ENCODE peak calls at places on chromosomes 2 and 18, in six cellular contexts. F, Z, P, Q, G and T are unnamed samples.

GRCh38 chr18:55007582-55007981 is 48.3 kb upstream of the CCDC68 start:
- DNase-seq in Q (no peak), Z (no peak), P (no peak), G (no peak), F (no peak), T (no peak)

GRCh38 chr18:52920665-52921064 is 580.7 kb downstream of the DCC start:
- DNase-seq in Q (no peak), F (no peak), Z (no peak), G (no peak), P (no peak), T (no peak)

GRCh38 chr2:42196403-42197267 is 27.5 kb downstream of the EML4 start:
- DNase-seq in P (no peak), F (no peak), G (peak; percentile 63), Z (no peak), Q (peak; percentile 10), T (no peak)

GRCh38 chr18:21978546-21979170 is 190.7 kb upstream of the GATA6 start:
- DNase-seq in F (no peak), Z (no peak), Q (no peak), G (no peak), P (no peak), T (no peak)

GRCh38 chr2:3656762-3657691 is 973 bp upstream of the ALLC start:
- DNase-seq in Z (no peak), F (no peak), P (no peak), G (no peak), Q (no peak), T (no peak)

GRCh38 chr18:59140287-59140885 is 702 bp downstream of the SEC11C start:
- DNase-seq in Q (peak; percentile 23), P (no peak), Z (no peak), F (peak; percentile 4), G (peak; percentile 43), T (no peak)

GRCh38 chr2:102423368-102423767 is 408 bp downstream of the IL18RAP start:
- DNase-seq in Z (no peak), P (no peak), F (no peak), Q (no peak), G (no peak), T (no peak)

GRCh38 chr2:202529389-202529788 is 105.4 kb upstream of the FAM117B start:
- DNase-seq in G (peak; percentile 63), F (no peak), Q (peak; percentile 5), P (peak; percentile 23), Z (no peak), T (no peak)

GRCh38 chr2:158741631-158742030 is 53.5 kb upstream of the DAPL1 start:
- DNase-seq in Z (no peak), Q (no peak), G (no peak), P (no peak), F (no peak), T (no peak)

GRCh38 chr2:62363166-62363565 is 142.8 kb downstream of the TMEM17 start:
- DNase-seq in P (no peak), Z (no peak), F (no peak), G (no peak), Q (no peak), T (no peak)

GRCh38 chr2:200159366-200159720 is 147.2 kb upstream of the SPATS2L start:
- DNase-seq in F (no peak), G (no peak), P (no peak), Z (no peak), Q (no peak), T (no peak)

GRCh38 chr2:38754049-38754448 is 2.9 kb upstream of the SRSF7 start:
- DNase-seq in Q (no peak), G (no peak), F (no peak), P (no peak), Z (no peak), T (no peak)

GRCh38 chr2:80392446-80392845 is 87.9 kb upstream of the LRRTM1 start:
- DNase-seq in F (no peak), Q (no peak), P (peak; percentile 1), Z (no peak), G (no peak), T (no peak)

GRCh38 chr2:164617466-164617865 is 3.8 kb downstream of the GRB14 start:
- DNase-seq in Q (no peak), G (peak; percentile 71), F (no peak), P (no peak), Z (no peak), T (no peak)

GRCh38 chr18:29191263-29191662 is 1014.3 kb upstream of the CDH2 start:
- DNase-seq in F (no peak), Q (no peak), G (peak; percentile 71), P (no peak), Z (no peak), T (no peak)

GRCh38 chr2:211867845-211868361 is 670.7 kb downstream of the ERBB4 start:
- DNase-seq in Q (no peak), Z (no peak), F (no peak), G (peak; percentile 51), P (no peak), T (no peak)

DNA sequence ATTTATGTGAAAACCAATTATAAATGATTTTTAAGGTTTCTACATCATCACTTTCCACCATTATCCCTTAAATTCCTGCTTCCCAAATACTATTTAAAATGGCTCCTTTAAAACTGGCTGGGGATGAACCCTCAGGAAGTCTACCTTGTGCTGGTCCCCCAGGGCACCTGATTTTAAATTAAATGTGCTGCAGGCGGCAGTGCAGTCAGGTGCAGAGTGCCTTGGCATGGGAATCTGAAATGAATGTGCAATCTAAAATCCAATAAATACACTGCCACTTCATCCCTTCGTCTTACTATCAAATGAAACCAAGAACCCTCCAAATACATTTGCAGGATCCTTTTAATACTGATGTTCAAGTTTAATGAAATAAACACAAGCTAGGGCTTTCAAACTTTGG is 61.8 kb downstream of the C2orf76 start:
- DNase-seq in P (no peak), Q (no peak), Z (no peak), G (no peak), F (no peak), T (no peak)
- TF ChIP-seq CTCF in P (no peak), Q (no peak), Z (no peak), G (no peak), F (no peak), T (no peak)

GRCh38 chr2:41169744-41170143 is 717.9 kb upstream of the SLC8A1 start:
- DNase-seq in G (no peak), Q (no peak), P (no peak), Z (no peak), F (no peak), T (no peak)
- H3K4me3 ChIP-seq in G (no peak overlapping the region), Q (no peak overlapping the region), P (no peak overlapping the region), Z (no peak overlapping the region), F (no peak overlapping the region), T (no peak overlapping the region)

GRCh38 chr2:160433466-160434172 is 60.0 kb downstream of the RBMS1 start:
- DNase-seq in Q (no peak), Z (no peak), G (no peak), P (no peak), F (no peak), T (no peak)

GRCh38 chr2:160434254-160434948 is 59.2 kb downstream of the RBMS1 start:
- DNase-seq in Z (no peak), G (no peak), F (no peak), Q (no peak), P (no peak), T (no peak)

GRCh38 chr2:160431441-160431840 is 62.2 kb downstream of the RBMS1 start:
- DNase-seq in Q (no peak), F (no peak), G (no peak), Z (no peak), P (no peak), T (no peak)

GRCh38 chr2:160430001-160430344 is 63.6 kb downstream of the RBMS1 start:
- DNase-seq in P (no peak), F (no peak), Q (no peak), Z (no peak), G (no peak), T (no peak)

GRCh38 chr2:160432633-160433032 is 61.0 kb downstream of the RBMS1 start:
- DNase-seq in Z (no peak), P (no peak), G (peak; percentile 84), Q (peak; percentile 70), F (peak; percentile 64), T (no peak)
- TF ChIP-seq CTCF in Z (no peak), P (no peak), G (no peak), Q (peak; percentile 16), F (peak; percentile 27), T (peak; percentile 18)

GRCh38 chr2:182814380-182814779 is 52.1 kb downstream of the FRZB start:
- DNase-seq in G (no peak), Q (no peak), P (no peak), F (no peak), Z (no peak), T (no peak)

GRCh38 chr2:182818541-182819308 is 47.7 kb downstream of the FRZB start:
- DNase-seq in P (no peak), Q (no peak), Z (no peak), F (no peak), G (no peak), T (no peak)

GRCh38 chr2:182814804-182815203 is 51.6 kb downstream of the FRZB start:
- DNase-seq in Q (no peak), P (no peak), G (no peak), Z (no peak), F (no peak), T (no peak)

GRCh38 chr2:182817558-182817957 is 48.9 kb downstream of the FRZB start:
- DNase-seq in P (no peak), Z (no peak), F (no peak), G (no peak), Q (no peak), T (no peak)

DNA sequence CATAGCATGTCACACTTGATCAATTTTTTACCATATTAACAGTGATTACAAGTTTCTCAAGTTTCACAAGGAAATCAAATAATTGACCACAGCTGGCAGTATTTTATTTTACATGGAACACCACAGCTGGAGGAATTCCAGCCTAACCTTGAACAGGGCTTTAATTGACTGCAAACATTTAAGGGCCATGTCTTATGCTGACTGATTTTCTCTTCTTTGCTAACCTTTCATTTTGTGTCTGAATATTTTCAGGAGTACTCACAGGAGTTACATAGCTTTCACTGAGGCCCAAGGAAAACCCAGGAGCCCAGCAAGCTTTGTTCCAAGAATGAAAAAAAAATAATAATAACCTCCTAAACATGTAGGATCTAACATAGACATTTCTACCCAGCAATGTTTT is 49.6 kb downstream of the FRZB start:
- DNase-seq in G (peak; percentile 5), P (no peak), Z (no peak), Q (no peak), F (no peak), T (no peak)
- H3K4me3 ChIP-seq in G (no peak overlapping the region), P (no peak overlapping the region), Z (no peak overlapping the region), Q (no peak overlapping the region), F (no peak overlapping the region), T (no peak overlapping the region)